ENCODE peak calls at places on chromosome 12, in four cellular contexts. N is Panc1, D is transverse colon, J is GM23338. I is an unnamed sample. For H3K36me3, the result is how much of the 10 kb centered on the place peaks cover.

GRCh38 chr12:6277982-6278438 is 32.5 kb upstream of the PLEKHG6 start:
- DNase-seq in J (peak), N (no peak), D (peak), I (no peak)

GRCh38 chr12:52570511-52570910 is 3.1 kb downstream of the KRT74 start:
- DNase-seq in D (no peak), N (no peak), J (no peak), I (no peak)

GRCh38 chr12:109653896-109654295 is 59.7 kb upstream of the FAM222A start:
- DNase-seq in N (no peak), D (no peak), J (no peak), I (no peak)

GRCh38 chr12:113086249-113087164 is 30.0 kb downstream of the DTX1 start:
- DNase-seq in D (peak), N (no peak), J (no peak), I (no peak)

GRCh38 chr12:6450869-6451347 is 934 bp upstream of the TAPBPL start:
- DNase-seq in D (peak), J (peak), N (no peak), I (no peak)

GRCh38 chr12:34400986-34401658 is 378.8 kb downstream of the ALG10 start:
- DNase-seq in D (peak), N (no peak), J (no peak), I (peak)

GRCh38 chr12:119500209-119500608 is 93.4 kb upstream of the TMEM233 start:
- DNase-seq in N (no peak), D (no peak), J (peak), I (no peak)

GRCh38 chr12:123363743-123364531 is 710 bp downstream of the SBNO1 start:
- DNase-seq in J (peak), D (peak), N (no peak), I (no peak)

GRCh38 chr12:131103614-131104463 is 150.1 kb downstream of the ADGRD1 start:
- DNase-seq in N (no peak), D (no peak), J (no peak), I (no peak)

GRCh38 chr12:128613821-128614220 is 209.9 kb downstream of the SLC15A4 start:
- DNase-seq in N (no peak), J (peak), D (no peak), I (no peak)

DNA sequence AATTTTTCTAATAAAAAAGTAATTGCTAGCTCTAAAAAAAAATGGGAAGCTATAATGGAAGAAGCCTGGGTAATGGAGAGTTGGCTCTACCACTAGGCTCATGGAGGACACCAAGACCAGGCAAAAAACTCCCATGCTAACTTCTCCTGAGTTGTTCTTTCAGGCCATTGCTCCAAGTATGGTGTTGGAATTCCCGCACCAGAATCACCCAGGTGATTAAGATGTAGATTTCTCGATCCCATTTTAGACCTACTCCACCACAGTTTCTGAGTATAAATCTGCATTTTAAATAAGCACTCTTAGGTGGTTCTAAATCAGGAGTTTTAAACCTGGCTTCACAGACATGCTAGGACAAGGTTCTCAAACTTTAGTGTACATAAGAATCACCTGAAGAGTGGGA is 221.0 kb downstream of the EMP1 start:
- DNase-seq in D (no peak), N (no peak), J (no peak), I (no peak)
- TF ChIP-seq POLR2AphosphoS5 in D (no peak), N (no peak), J (no peak), I (no peak)

DNA sequence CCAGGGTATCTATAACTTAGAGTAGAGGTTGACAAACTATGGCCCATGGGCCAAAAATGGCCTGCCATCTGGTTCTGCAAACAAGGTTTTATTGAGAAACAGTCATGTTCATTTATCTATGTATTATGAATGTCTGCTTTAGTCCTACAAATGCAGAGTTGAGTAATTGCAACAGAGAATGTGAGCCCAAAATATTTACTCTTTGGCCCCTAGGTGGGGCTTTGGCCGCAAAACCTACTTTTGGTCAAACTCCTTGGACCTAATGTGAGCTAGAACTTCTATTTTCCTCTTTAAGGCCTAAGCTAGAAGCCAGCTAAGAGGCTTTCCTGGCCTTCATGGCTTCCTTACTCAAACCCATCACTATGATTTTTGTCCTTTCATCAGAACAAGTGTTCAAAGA is 379.1 kb downstream of the NELL2 start:
- DNase-seq in N (no peak), J (peak), D (no peak), I (no peak)
- TF ChIP-seq CTCF in N (no peak), J (peak), D (no peak), I (no peak)

GRCh38 chr12:54259194-54260011 is 20.5 kb downstream of the CBX5 start:
- DNase-seq in J (peak), D (peak), N (no peak), I (no peak)

GRCh38 chr12:54262403-54262925 is 17.5 kb downstream of the CBX5 start:
- DNase-seq in N (no peak), J (peak), D (no peak), I (no peak)

GRCh38 chr12:54257332-54257731 is 22.6 kb downstream of the CBX5 start:
- DNase-seq in N (no peak), J (no peak), D (no peak), I (no peak)

GRCh38 chr12:54261817-54262402 is 18.0 kb downstream of the CBX5 start:
- DNase-seq in J (no peak), D (no peak), N (no peak), I (no peak)

DNA sequence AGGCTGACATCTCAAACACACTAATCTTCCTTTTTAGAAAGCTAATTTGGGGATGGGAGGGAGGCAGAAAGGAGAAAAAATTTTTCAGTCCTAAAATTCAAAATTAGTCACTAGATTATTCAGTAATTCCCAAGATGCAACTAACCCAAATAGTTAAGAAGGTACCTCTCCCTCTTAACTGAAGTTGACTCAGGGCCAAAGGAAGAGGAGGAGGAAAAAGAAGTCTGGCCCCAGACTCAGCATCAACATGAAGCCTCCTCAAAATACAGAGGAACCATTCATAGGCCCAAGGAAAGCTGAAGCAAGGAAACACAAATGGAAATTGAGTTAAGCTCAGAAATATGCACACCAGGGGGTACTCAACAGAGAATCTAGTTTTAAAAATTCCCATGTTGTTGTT is 21.6 kb downstream of the CBX5 start:
- DNase-seq in N (no peak), D (no peak), J (peak), I (no peak)
- H3K36me3 ChIP-seq in N (under half), D (under half), J (under half), I (under half)

GRCh38 chr12:40181490-40181889 is 43.3 kb upstream of the LRRK2 start:
- DNase-seq in J (no peak), D (no peak), N (no peak), I (no peak)
- TF ChIP-seq POLR2AphosphoS5 in J (no peak), D (no peak), N (no peak), I (no peak)

GRCh38 chr12:10097521-10097920 is 1.3 kb downstream of the CLEC1A start:
- DNase-seq in N (no peak), J (no peak), D (no peak), I (no peak)
- TF ChIP-seq CTCF in N (no peak), J (no peak), D (no peak), I (no peak)

GRCh38 chr12:103751600-103751999 is 89.4 kb downstream of the NT5DC3 start:
- DNase-seq in J (no peak), N (no peak), D (no peak), I (no peak)
- H3K36me3 ChIP-seq in J (under half), N (under half), D (under half), I (under half)